ENCODE peak calls at places on chromosomes 13 and 19, in six cellular contexts. F is neuronal stem cell, U is mesendoderm, T is IMR-90, R is H1, D is H9. C is an unnamed sample.

GRCh38 chr13:25501231-25501630 is 129.5 kb downstream of the ATP8A2 start:
- DNase-seq in R (no peak), T (no peak), U (no peak), D (no peak), F (no peak), C (no peak)

GRCh38 chr13:104320446-104320845 is 1254.2 kb upstream of the SLC10A2 start:
- DNase-seq in R (no peak), U (no peak), T (peak; percentile 4), D (no peak), F (no peak), C (no peak)

GRCh38 chr19:958967-959685 is 25.0 kb upstream of the WDR18 start:
- DNase-seq in T (peak; percentile 67), R (no peak), F (no peak), D (no peak), U (peak; percentile 36), C (peak; percentile 85)

GRCh38 chr13:76286178-76286577 is 600.0 kb downstream of the KCTD12 start:
- DNase-seq in U (no peak), F (no peak), D (no peak), T (peak; percentile 50), R (no peak), C (peak; percentile 38)

GRCh38 chr13:33328691-33329090 is 43.1 kb upstream of the STARD13 start:
- DNase-seq in F (no peak), R (no peak), D (no peak), T (no peak), U (peak; percentile 8), C (no peak)

GRCh38 chr19:14542721-14543328 is 13.4 kb downstream of the TECR start:
- DNase-seq in T (no peak), F (no peak), U (peak; percentile 40), R (no peak), D (peak; percentile 28), C (peak; percentile 47)

GRCh38 chr13:57611956-57612355 is 19.6 kb upstream of the PCDH17 start:
- DNase-seq in F (no peak), T (no peak), R (no peak), U (no peak), D (no peak), C (no peak)

GRCh38 chr13:67147257-67148218 is 82.6 kb downstream of the PCDH9 start:
- DNase-seq in R (no peak), T (peak; percentile 72), F (no peak), U (peak; percentile 65), D (no peak), C (peak; percentile 65)

GRCh38 chr19:40503300-40503699 is 36.5 kb downstream of the SPTBN4 start:
- DNase-seq in F (no peak), R (no peak), D (peak; percentile 41), U (peak; percentile 47), T (no peak), C (no peak)

GRCh38 chr13:44364601-44365000 is 9.0 kb upstream of the SERP2 start:
- DNase-seq in D (no peak), F (peak; percentile 51), R (no peak), U (peak; percentile 93), T (peak; percentile 55), C (peak; percentile 68)

GRCh38 chr13:90201676-90202425 is 1145.6 kb upstream of the MIR17HG start:
- DNase-seq in U (no peak), D (no peak), R (no peak), T (no peak), F (no peak), C (peak; percentile 75)

GRCh38 chr13:35881360-35881759 is 249.8 kb downstream of the DCLK1 start:
- DNase-seq in F (no peak), R (no peak), D (no peak), T (peak; percentile 39), U (no peak), C (no peak)

GRCh38 chr13:27971776-27972618 is 2.9 kb upstream of the CDX2 start:
- DNase-seq in U (no peak), D (no peak), F (no peak), T (no peak), R (no peak), C (no peak)

GRCh38 chr13:31824705-31825512 is 85.6 kb downstream of the RXFP2 start:
- DNase-seq in R (no peak), U (peak; percentile 21), D (no peak), T (peak; percentile 16), F (no peak), C (peak; percentile 34)

GRCh38 chr13:110971486-110971885 is 56.6 kb upstream of the ANKRD10 start:
- DNase-seq in T (no peak), D (no peak), U (no peak), R (no peak), F (no peak), C (no peak)

GRCh38 chr13:32264407-32264806 is 50.8 kb downstream of the ZAR1L start:
- DNase-seq in F (no peak), R (no peak), T (peak; percentile 55), U (no peak), D (no peak), C (peak; percentile 70)

DNA sequence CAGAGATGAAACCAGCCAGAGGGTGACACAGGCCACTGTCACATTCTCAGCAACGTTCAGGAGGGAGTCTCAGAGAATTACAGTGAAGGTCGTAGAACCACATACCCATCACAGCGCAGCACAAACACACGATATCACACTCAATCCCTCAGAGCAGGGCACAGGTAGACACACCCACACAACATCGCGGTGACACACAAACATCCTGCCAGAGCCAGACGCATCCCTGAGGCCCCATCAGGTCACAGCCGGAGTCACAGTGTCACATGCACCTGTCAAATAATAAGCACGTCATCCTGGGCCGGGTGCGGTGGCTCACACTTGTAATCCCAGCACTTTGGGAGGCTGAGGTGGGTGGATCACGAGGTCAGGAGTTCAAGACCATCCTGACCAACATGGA is 17.5 kb downstream of the ELAVL3 start:
- DNase-seq in T (no peak), F (no peak), R (no peak), U (no peak), D (no peak), C (no peak)
- H3K23ac ChIP-seq in T (no peak overlapping the region), F (peak overlapping the region; percentile 97), R (no peak overlapping the region), U (no peak overlapping the region), D (no peak overlapping the region), C (no peak overlapping the region)

GRCh38 chr19:50804420-50805272 is 14.4 kb downstream of the ACP4 start:
- DNase-seq in U (peak; percentile 99), T (peak; percentile 99), F (peak; percentile 99), D (peak; percentile 98), R (peak; percentile 98), C (peak; percentile 99)

GRCh38 chr19:50808856-50809255 is 14.7 kb downstream of the KLK1 start:
- DNase-seq in R (no peak), F (no peak), D (no peak), T (no peak), U (no peak), C (no peak)

GRCh38 chr19:50798943-50799851 is 9.0 kb downstream of the ACP4 start:
- DNase-seq in F (no peak), D (no peak), U (no peak), T (no peak), R (no peak), C (no peak)

GRCh38 chr19:50801107-50801506 is 10.9 kb downstream of the ACP4 start:
- DNase-seq in D (no peak), U (no peak), F (no peak), R (no peak), T (no peak), C (no peak)

GRCh38 chr19:50803633-50804419 is 13.6 kb downstream of the ACP4 start:
- DNase-seq in D (no peak), R (no peak), T (no peak), U (no peak), F (no peak), C (peak; percentile 18)
- H3K23ac ChIP-seq in D (no peak overlapping the region), R (no peak overlapping the region), T (peak overlapping the region; percentile 86), U (peak overlapping the region; percentile 45), F (peak overlapping the region; percentile 45), C (no peak overlapping the region)

GRCh38 chr19:8456064-8456463 is 11.3 kb downstream of the HNRNPM start:
- DNase-seq in U (peak; percentile 82), F (no peak), R (no peak), D (peak; percentile 64), T (no peak), C (no peak)
- H3K23ac ChIP-seq in U (no peak overlapping the region), F (no peak overlapping the region), R (no peak overlapping the region), D (no peak overlapping the region), T (no peak overlapping the region), C (no peak overlapping the region)

GRCh38 chr19:18348171-18348570 is 7.8 kb downstream of the PGPEP1 start:
- DNase-seq in U (no peak), F (no peak), R (no peak), T (no peak), D (no peak), C (no peak)
- H3K23ac ChIP-seq in U (no peak overlapping the region), F (no peak overlapping the region), R (no peak overlapping the region), T (no peak overlapping the region), D (no peak overlapping the region), C (no peak overlapping the region)

GRCh38 chr19:30416375-30416774 is 44.2 kb downstream of the ZNF536 start:
- DNase-seq in R (peak; percentile 10), T (no peak), D (no peak), F (no peak), U (no peak), C (no peak)

GRCh38 chr19:30419581-30420180 is 47.5 kb downstream of the ZNF536 start:
- DNase-seq in F (no peak), T (no peak), R (peak; percentile 40), U (no peak), D (no peak), C (no peak)

GRCh38 chr19:30423481-30423880 is 51.3 kb downstream of the ZNF536 start:
- DNase-seq in R (no peak), D (no peak), U (no peak), T (no peak), F (no peak), C (no peak)

GRCh38 chr19:30421571-30421970 is 49.4 kb downstream of the ZNF536 start:
- DNase-seq in R (peak; percentile 14), T (no peak), F (no peak), U (no peak), D (no peak), C (no peak)

GRCh38 chr19:30420881-30421280 is 48.7 kb downstream of the ZNF536 start:
- DNase-seq in T (no peak), R (peak; percentile 17), D (no peak), U (no peak), F (no peak), C (no peak)
- H3K23ac ChIP-seq in T (no peak overlapping the region), R (no peak overlapping the region), D (no peak overlapping the region), U (no peak overlapping the region), F (no peak overlapping the region), C (no peak overlapping the region)

GRCh38 chr13:113809934-113810333 is 50.9 kb downstream of the TMEM255B start:
- DNase-seq in R (no peak), T (no peak), U (no peak), D (no peak), F (no peak), C (no peak)
- H3K23ac ChIP-seq in R (no peak overlapping the region), T (no peak overlapping the region), U (no peak overlapping the region), D (no peak overlapping the region), F (no peak overlapping the region), C (no peak overlapping the region)

DNA sequence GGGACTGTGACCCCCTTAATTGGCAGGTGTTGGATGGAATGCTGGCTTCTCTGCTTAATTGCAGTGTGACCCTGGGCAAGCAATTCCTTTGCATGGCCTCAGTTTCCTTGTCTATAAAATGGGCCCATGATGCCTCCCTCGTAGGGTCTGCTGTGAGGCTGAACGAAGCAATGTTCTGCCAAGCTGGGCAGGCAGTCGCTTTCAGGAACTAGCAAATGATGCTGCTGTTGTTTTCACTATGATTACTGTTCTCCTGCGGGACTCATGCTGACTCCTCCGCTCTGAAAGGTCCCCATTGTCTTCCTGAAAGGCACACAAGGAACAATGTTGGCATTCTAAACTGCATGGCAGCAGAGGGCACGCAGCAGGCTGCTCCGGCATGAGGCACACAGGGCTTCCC is 6.8 kb downstream of the BICRA start:
- DNase-seq in R (no peak), F (no peak), D (no peak), T (no peak), U (no peak), C (no peak)
- H3K23ac ChIP-seq in R (no peak overlapping the region), F (no peak overlapping the region), D (no peak overlapping the region), T (no peak overlapping the region), U (no peak overlapping the region), C (no peak overlapping the region)

C was measured in mesenchymal stem cell.